ENCODE peak calls at places on chromosomes 16 and 17, in five cellular contexts. C, M, F, H and S are unnamed samples.

GRCh38 chr16:15924996-15925395 is 24.4 kb upstream of the ABCC1 start:
- DNase-seq in M (no peak), F (no peak), H (no peak), C (no peak), S (no peak)

GRCh38 chr16:85689285-85689949 is 663 bp upstream of the GINS2 start:
- DNase-seq in M (no peak), C (no peak), F (no peak), H (no peak), S (no peak)

GRCh38 chr17:18889658-18890057 is 31.7 kb downstream of the PRPSAP2 start:
- DNase-seq in H (no peak), C (no peak), M (no peak), F (no peak), S (no peak)

GRCh38 chr17:71535311-71535710 is 585.5 kb upstream of the SOX9 start:
- DNase-seq in C (no peak), M (no peak), H (no peak), F (no peak), S (no peak)

GRCh38 chr16:80198265-80198994 is 342.4 kb upstream of the DYNLRB2 start:
- DNase-seq in H (no peak), M (peak; percentile 16), C (no peak), F (no peak), S (no peak)

GRCh38 chr17:7499161-7499560 is 15.0 kb downstream of the POLR2A start:
- DNase-seq in H (no peak), F (no peak), C (no peak), M (no peak), S (no peak)

GRCh38 chr16:56617212-56618085 is 8.1 kb upstream of the MT1E start:
- DNase-seq in H (no peak), C (no peak), M (peak; percentile 68), F (peak; percentile 50), S (peak; percentile 58)

GRCh38 chr17:11618861-11619566 is 20.7 kb downstream of the DNAH9 start:
- DNase-seq in M (no peak), C (no peak), H (no peak), F (no peak), S (no peak)

GRCh38 chr17:36833279-36833678 is 104.0 kb upstream of the LHX1 start:
- DNase-seq in F (no peak), H (no peak), C (no peak), M (no peak), S (no peak)

GRCh38 chr16:67459066-67459857 is 21.7 kb downstream of the ATP6V0D1 start:
- DNase-seq in F (no peak), H (no peak), M (no peak), C (no peak), S (no peak)

GRCh38 chr16:85673529-85674417 is 15.0 kb downstream of the GINS2 start:
- DNase-seq in F (no peak), M (peak; percentile 78), H (no peak), C (no peak), S (no peak)

GRCh38 chr17:68593331-68593710 is 7.8 kb downstream of the FAM20A start:
- DNase-seq in F (no peak), H (no peak), C (no peak), M (no peak), S (no peak)

GRCh38 chr16:83793179-83793578 is 14.6 kb upstream of the HSBP1 start:
- DNase-seq in H (no peak), M (no peak), F (no peak), C (no peak), S (no peak)

GRCh38 chr16:4976611-4977145 is 18.5 kb downstream of the SEC14L5 start:
- DNase-seq in F (no peak), H (no peak), M (no peak), C (no peak), S (no peak)

GRCh38 chr17:40694584-40694983 is 9.0 kb downstream of the KRT24 start:
- DNase-seq in C (no peak), M (no peak), H (no peak), F (no peak), S (no peak)

GRCh38 chr16:27245276-27246231 is 23.0 kb downstream of the NSMCE1 start:
- DNase-seq in F (no peak), C (no peak), M (peak; percentile 88), H (peak; percentile 66), S (peak; percentile 64)

GRCh38 chr16:14300631-14301149 is 229.6 kb downstream of the MRTFB start:
- DNase-seq in H (peak; percentile 34), C (no peak), M (peak; percentile 89), F (no peak), S (peak; percentile 37)

GRCh38 chr16:51982715-51983680 is 563.9 kb downstream of the TOX3 start:
- DNase-seq in H (no peak), C (no peak), F (no peak), M (peak; percentile 82), S (peak; percentile 21)

GRCh38 chr16:27190316-27190871 is 12.9 kb upstream of the KDM8 start:
- DNase-seq in M (no peak), H (no peak), C (no peak), F (no peak), S (no peak)

GRCh38 chr17:77327566-77328463 is 187.0 kb downstream of the SEC14L1 start:
- DNase-seq in C (no peak), H (no peak), M (no peak), F (peak; percentile 16), S (no peak)

GRCh38 chr16:57791903-57792461 is 10.3 kb downstream of the KIFC3 start:
- DNase-seq in M (no peak), F (no peak), C (no peak), H (no peak), S (no peak)

GRCh38 chr16:79805621-79806020 is 205.1 kb upstream of the MAF start:
- DNase-seq in M (no peak), F (no peak), H (no peak), C (no peak), S (no peak)

GRCh38 chr17:70478883-70479282 is 309.6 kb downstream of the KCNJ2 start:
- DNase-seq in C (no peak), H (no peak), F (no peak), M (no peak), S (no peak)

GRCh38 chr17:77493901-77494663 is 353.3 kb downstream of the SEC14L1 start:
- DNase-seq in M (no peak), C (no peak), H (no peak), F (no peak), S (no peak)

GRCh38 chr17:9217151-9218067 is 196.1 kb downstream of the NTN1 start:
- DNase-seq in C (no peak), M (peak; percentile 69), H (no peak), F (no peak), S (no peak)

GRCh38 chr16:85821441-85821901 is 22.0 kb downstream of the COX4I1 start:
- DNase-seq in C (peak; percentile 59), M (peak; percentile 78), F (peak; percentile 69), H (peak; percentile 81), S (peak; percentile 88)

GRCh38 chr16:2237552-2238395 is 1.5 kb downstream of the DNASE1L2 start:
- DNase-seq in C (no peak), H (no peak), F (no peak), M (no peak), S (no peak)

GRCh38 chr17:83151442-83152220 is 72.2 kb downstream of the METRNL start:
- DNase-seq in M (no peak), C (no peak), H (no peak), F (no peak), S (no peak)

GRCh38 chr16:3274490-3274889 is 8.8 kb upstream of the ZNF263 start:
- DNase-seq in C (no peak), M (no peak), F (no peak), H (no peak), S (no peak)

GRCh38 chr17:75508848-75509450 is 6.4 kb downstream of the CASKIN2 start:
- DNase-seq in F (no peak), C (no peak), M (no peak), H (no peak), S (no peak)

GRCh38 chr16:2022723-2023097 is 3.1 kb downstream of the NPW start:
- DNase-seq in M (peak; percentile 62), C (no peak), H (peak; percentile 36), F (no peak), S (no peak)

GRCh38 chr16:14371778-14372431 is 258.2 kb downstream of the PARN start:
- DNase-seq in F (no peak), H (no peak), C (no peak), M (no peak), S (no peak)

GRCh38 chr17:63426041-63426916 is 19.8 kb downstream of the CYB561 start:
- DNase-seq in M (no peak), F (no peak), C (no peak), H (no peak), S (no peak)

GRCh38 chr16:5972747-5973146 is 875.2 kb upstream of the EEF2KMT start:
- DNase-seq in C (no peak), M (no peak), F (no peak), H (no peak), S (no peak)